ENCODE peak calls at places on chromosomes 6 and 20, in five cellular contexts. One of them, this sample, is unnamed.

GRCh38 chr6:167574431-167575097 is 249.7 kb downstream of the TTLL2 start:
- DNase-seq in NT2/D1: no peak
- DNase-seq in HepG2: no peak
- DNase-seq in fibroblast of lung: no peak
- DNase-seq in upper lobe of left lung: peak; percentile 72
- DNase-seq in this sample: no peak

GRCh38 chr20:45138451-45139300 is 14.4 kb upstream of the WFDC12 start:
- DNase-seq in NT2/D1: peak; percentile 72
- DNase-seq in HepG2: peak; percentile 34
- DNase-seq in fibroblast of lung: no peak
- DNase-seq in upper lobe of left lung: peak; percentile 94
- DNase-seq in this sample: peak; percentile 5

GRCh38 chr6:42787018-42787611 is 5.3 kb downstream of the BICRAL start:
- DNase-seq in NT2/D1: no peak
- DNase-seq in HepG2: no peak
- DNase-seq in fibroblast of lung: no peak
- DNase-seq in upper lobe of left lung: no peak
- DNase-seq in this sample: no peak

GRCh38 chr6:52731719-52732118 is 31.6 kb downstream of the GSTA2 start:
- DNase-seq in NT2/D1: peak; percentile 15
- DNase-seq in HepG2: no peak
- DNase-seq in fibroblast of lung: no peak
- DNase-seq in upper lobe of left lung: no peak
- DNase-seq in this sample: peak; percentile 89

GRCh38 chr20:39874049-39874893 is 814.8 kb downstream of the MAFB start:
- DNase-seq in NT2/D1: peak; percentile 85
- DNase-seq in HepG2: peak; percentile 55
- DNase-seq in fibroblast of lung: peak; percentile 90
- DNase-seq in upper lobe of left lung: no peak
- DNase-seq in this sample: peak; percentile 54

GRCh38 chr20:54267510-54268003 is 59.7 kb downstream of the PFDN4 start:
- DNase-seq in NT2/D1: peak; percentile 40
- DNase-seq in HepG2: peak; percentile 85
- DNase-seq in fibroblast of lung: peak; percentile 22
- DNase-seq in upper lobe of left lung: no peak
- DNase-seq in this sample: no peak

GRCh38 chr6:108353853-108354252 is 59.0 kb downstream of the AFG1L start:
- DNase-seq in NT2/D1: no peak
- DNase-seq in HepG2: no peak
- DNase-seq in fibroblast of lung: no peak
- DNase-seq in upper lobe of left lung: no peak
- DNase-seq in this sample: no peak

GRCh38 chr6:1609662-1610496 is at the start of gene FOXC1:
- DNase-seq in NT2/D1: no peak
- DNase-seq in HepG2: peak; percentile 71
- DNase-seq in fibroblast of lung: peak; percentile 91
- DNase-seq in upper lobe of left lung: peak; percentile 97
- DNase-seq in this sample: peak; percentile 93

GRCh38 chr6:72642435-72642834 is 20.6 kb downstream of the KCNQ5 start:
- DNase-seq in NT2/D1: no peak
- DNase-seq in HepG2: no peak
- DNase-seq in fibroblast of lung: no peak
- DNase-seq in upper lobe of left lung: no peak
- DNase-seq in this sample: no peak

GRCh38 chr6:160391419-160392116 is 43.4 kb downstream of the SLC22A3 start:
- DNase-seq in NT2/D1: no peak
- DNase-seq in HepG2: peak; percentile 73
- DNase-seq in fibroblast of lung: peak; percentile 80
- DNase-seq in upper lobe of left lung: no peak
- DNase-seq in this sample: no peak

GRCh38 chr6:21845018-21845417 is 251.5 kb downstream of the SOX4 start:
- DNase-seq in NT2/D1: no peak
- DNase-seq in HepG2: no peak
- DNase-seq in fibroblast of lung: no peak
- DNase-seq in upper lobe of left lung: no peak
- DNase-seq in this sample: no peak

GRCh38 chr20:33370296-33370695 is 31.0 kb downstream of the CDK5RAP1 start:
- DNase-seq in NT2/D1: no peak
- DNase-seq in HepG2: no peak
- DNase-seq in fibroblast of lung: no peak
- DNase-seq in upper lobe of left lung: no peak
- DNase-seq in this sample: no peak

GRCh38 chr6:170228581-170229310 is 62.1 kb downstream of the DLL1 start:
- DNase-seq in NT2/D1: no peak
- DNase-seq in HepG2: no peak
- DNase-seq in fibroblast of lung: no peak
- DNase-seq in upper lobe of left lung: peak; percentile 60
- DNase-seq in this sample: no peak

GRCh38 chr6:28235912-28236452 is 10.9 kb downstream of the ZSCAN9 start:
- DNase-seq in NT2/D1: no peak
- DNase-seq in HepG2: no peak
- DNase-seq in fibroblast of lung: no peak
- DNase-seq in upper lobe of left lung: no peak
- DNase-seq in this sample: no peak

GRCh38 chr20:7015257-7015656 is 247.8 kb downstream of the BMP2 start:
- DNase-seq in NT2/D1: no peak
- DNase-seq in HepG2: no peak
- DNase-seq in fibroblast of lung: no peak
- DNase-seq in upper lobe of left lung: no peak
- DNase-seq in this sample: no peak

GRCh38 chr6:164098857-164099534 is 684.5 kb downstream of the QKI start:
- DNase-seq in NT2/D1: no peak
- DNase-seq in HepG2: peak; percentile 14
- DNase-seq in fibroblast of lung: peak; percentile 52
- DNase-seq in upper lobe of left lung: no peak
- DNase-seq in this sample: no peak

GRCh38 chr6:118660218-118660569 is 8.8 kb upstream of the CEP85L start:
- DNase-seq in NT2/D1: no peak
- DNase-seq in HepG2: no peak
- DNase-seq in fibroblast of lung: no peak
- DNase-seq in upper lobe of left lung: no peak
- DNase-seq in this sample: peak; percentile 63

GRCh38 chr6:12356983-12357972 is 67.1 kb downstream of the EDN1 start:
- DNase-seq in NT2/D1: no peak
- DNase-seq in HepG2: no peak
- DNase-seq in fibroblast of lung: no peak
- DNase-seq in upper lobe of left lung: no peak
- DNase-seq in this sample: no peak

GRCh38 chr6:157547112-157547511 is 166.1 kb downstream of the ZDHHC14 start:
- DNase-seq in NT2/D1: no peak
- DNase-seq in HepG2: no peak
- DNase-seq in fibroblast of lung: no peak
- DNase-seq in upper lobe of left lung: no peak
- DNase-seq in this sample: no peak

GRCh38 chr20:10178727-10179313 is 39.8 kb upstream of the SNAP25 start:
- DNase-seq in NT2/D1: no peak
- DNase-seq in HepG2: no peak
- DNase-seq in fibroblast of lung: peak; percentile 57
- DNase-seq in upper lobe of left lung: no peak
- DNase-seq in this sample: no peak

GRCh38 chr6:145208474-145208873 is 526.8 kb downstream of the EPM2A start:
- DNase-seq in NT2/D1: no peak
- DNase-seq in HepG2: no peak
- DNase-seq in fibroblast of lung: no peak
- DNase-seq in upper lobe of left lung: no peak
- DNase-seq in this sample: no peak

GRCh38 chr6:88823998-88824397 is 139.4 kb downstream of the RNGTT start:
- DNase-seq in NT2/D1: no peak
- DNase-seq in HepG2: peak; percentile 56
- DNase-seq in fibroblast of lung: peak; percentile 32
- DNase-seq in upper lobe of left lung: no peak
- DNase-seq in this sample: no peak

GRCh38 chr6:108145639-108146038 is 20.2 kb upstream of the NR2E1 start:
- DNase-seq in NT2/D1: no peak
- DNase-seq in HepG2: no peak
- DNase-seq in fibroblast of lung: no peak
- DNase-seq in upper lobe of left lung: no peak
- DNase-seq in this sample: no peak

GRCh38 chr6:137921823-137922222 is 54.8 kb downstream of the TNFAIP3 start:
- DNase-seq in NT2/D1: no peak
- DNase-seq in HepG2: no peak
- DNase-seq in fibroblast of lung: no peak
- DNase-seq in upper lobe of left lung: no peak
- DNase-seq in this sample: no peak

GRCh38 chr20:16551601-16552419 is 21.4 kb downstream of the KIF16B start:
- DNase-seq in NT2/D1: no peak
- DNase-seq in HepG2: no peak
- DNase-seq in fibroblast of lung: no peak
- DNase-seq in upper lobe of left lung: no peak
- DNase-seq in this sample: no peak

GRCh38 chr6:165659945-165660862 is 2.8 kb downstream of the PDE10A start:
- DNase-seq in NT2/D1: no peak
- DNase-seq in HepG2: no peak
- DNase-seq in fibroblast of lung: no peak
- DNase-seq in upper lobe of left lung: peak; percentile 82
- DNase-seq in this sample: no peak

GRCh38 chr20:23132293-23132929 is 46.3 kb upstream of the CD93 start:
- DNase-seq in NT2/D1: no peak
- DNase-seq in HepG2: no peak
- DNase-seq in fibroblast of lung: no peak
- DNase-seq in upper lobe of left lung: no peak
- DNase-seq in this sample: no peak

GRCh38 chr6:127376685-127377084 is 33.3 kb upstream of the ECHDC1 start:
- DNase-seq in NT2/D1: no peak
- DNase-seq in HepG2: no peak
- DNase-seq in fibroblast of lung: peak; percentile 20
- DNase-seq in upper lobe of left lung: no peak
- DNase-seq in this sample: no peak

GRCh38 chr20:35303735-35304431 is 11.7 kb upstream of the FAM83C start:
- DNase-seq in NT2/D1: peak; percentile 94
- DNase-seq in HepG2: peak; percentile 91
- DNase-seq in fibroblast of lung: peak; percentile 92
- DNase-seq in upper lobe of left lung: peak; percentile 81
- DNase-seq in this sample: peak; percentile 74

GRCh38 chr20:35304956-35305355 is 12.7 kb upstream of the FAM83C start:
- DNase-seq in NT2/D1: no peak
- DNase-seq in HepG2: no peak
- DNase-seq in fibroblast of lung: no peak
- DNase-seq in upper lobe of left lung: no peak
- DNase-seq in this sample: no peak

GRCh38 chr20:35302421-35303335 is 10.5 kb upstream of the FAM83C start:
- DNase-seq in NT2/D1: no peak
- DNase-seq in HepG2: no peak
- DNase-seq in fibroblast of lung: peak; percentile 67
- DNase-seq in upper lobe of left lung: no peak
- DNase-seq in this sample: no peak

GRCh38 chr20:35301426-35301825 is 9.2 kb upstream of the FAM83C start:
- DNase-seq in NT2/D1: no peak
- DNase-seq in HepG2: no peak
- DNase-seq in fibroblast of lung: no peak
- DNase-seq in upper lobe of left lung: no peak
- DNase-seq in this sample: no peak

DNA sequence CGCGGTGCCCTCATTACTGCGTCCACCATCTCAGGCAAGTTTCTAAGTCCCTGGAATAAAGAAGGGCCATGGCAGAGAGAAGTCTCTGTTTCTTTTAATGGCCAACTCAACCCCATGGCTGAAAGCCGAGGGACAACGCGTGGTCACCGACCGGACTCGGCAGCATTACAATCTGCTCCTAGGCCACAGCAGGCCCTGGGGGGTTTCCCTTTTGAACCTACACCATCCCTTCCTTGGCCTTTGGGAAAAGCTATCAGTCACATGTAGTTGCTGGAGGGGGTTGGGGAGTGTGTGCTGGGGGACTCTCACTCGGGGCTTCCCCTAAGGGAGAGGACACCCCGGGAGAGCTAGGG is 11.1 kb upstream of the FAM83C start:
- DNase-seq in NT2/D1: no peak
- DNase-seq in HepG2: no peak
- DNase-seq in fibroblast of lung: no peak
- DNase-seq in upper lobe of left lung: no peak
- DNase-seq in this sample: no peak
- H3K4me1 ChIP-seq in NT2/D1: peaks cover 11% of the 10 kb centered on the region
- H3K4me1 ChIP-seq in HepG2: peaks cover 49% of the 10 kb centered on the region
- H3K4me1 ChIP-seq in fibroblast of lung: peaks cover 49% of the 10 kb centered on the region
- H3K4me1 ChIP-seq in upper lobe of left lung: peaks cover 18% of the 10 kb centered on the region
- H3K4me1 ChIP-seq in this sample: no peaks in the 10 kb centered on the region

DNA sequence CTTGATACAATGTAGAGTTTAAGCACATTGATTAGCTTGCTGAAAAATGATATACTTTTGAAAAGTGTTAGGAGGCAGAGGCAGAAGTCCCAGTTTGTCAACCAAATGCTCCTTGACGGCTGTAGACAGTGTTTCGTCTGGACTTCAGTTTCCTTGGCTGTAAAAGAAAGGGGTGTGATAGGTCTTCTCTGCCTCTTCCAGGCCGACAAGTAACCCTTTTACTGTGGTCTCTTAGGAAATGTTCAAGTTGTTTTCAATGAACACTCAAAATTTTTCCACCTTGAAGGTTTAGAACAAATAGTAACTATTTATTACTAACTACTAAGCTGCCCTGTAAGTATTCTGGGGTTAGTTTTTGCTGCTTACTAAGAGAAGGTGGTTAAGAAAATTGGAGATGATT is 122.4 kb downstream of the IRF4 start:
- DNase-seq in NT2/D1: no peak
- DNase-seq in HepG2: no peak
- DNase-seq in fibroblast of lung: no peak
- DNase-seq in upper lobe of left lung: no peak
- DNase-seq in this sample: no peak
- H3K4me3 ChIP-seq in NT2/D1: no peak overlapping the region
- H3K4me3 ChIP-seq in HepG2: no peak overlapping the region
- H3K4me3 ChIP-seq in fibroblast of lung: no peak overlapping the region
- H3K4me3 ChIP-seq in upper lobe of left lung: no peak overlapping the region
- H3K4me3 ChIP-seq in this sample: no peak overlapping the region

GRCh38 chr20:35021831-35022230 is 66.2 kb downstream of the MYH7B start:
- DNase-seq in NT2/D1: no peak
- DNase-seq in HepG2: no peak
- DNase-seq in fibroblast of lung: no peak
- DNase-seq in upper lobe of left lung: no peak
- DNase-seq in this sample: no peak
- H3K36me3 ChIP-seq in NT2/D1: peaks cover 81% of the 10 kb centered on the region
- H3K36me3 ChIP-seq in HepG2: peaks cover 50% of the 10 kb centered on the region
- H3K36me3 ChIP-seq in fibroblast of lung: peaks cover 16% of the 10 kb centered on the region
- H3K36me3 ChIP-seq in upper lobe of left lung: peaks cover 9% of the 10 kb centered on the region
- H3K36me3 ChIP-seq in this sample: peaks cover 16% of the 10 kb centered on the region

DNA sequence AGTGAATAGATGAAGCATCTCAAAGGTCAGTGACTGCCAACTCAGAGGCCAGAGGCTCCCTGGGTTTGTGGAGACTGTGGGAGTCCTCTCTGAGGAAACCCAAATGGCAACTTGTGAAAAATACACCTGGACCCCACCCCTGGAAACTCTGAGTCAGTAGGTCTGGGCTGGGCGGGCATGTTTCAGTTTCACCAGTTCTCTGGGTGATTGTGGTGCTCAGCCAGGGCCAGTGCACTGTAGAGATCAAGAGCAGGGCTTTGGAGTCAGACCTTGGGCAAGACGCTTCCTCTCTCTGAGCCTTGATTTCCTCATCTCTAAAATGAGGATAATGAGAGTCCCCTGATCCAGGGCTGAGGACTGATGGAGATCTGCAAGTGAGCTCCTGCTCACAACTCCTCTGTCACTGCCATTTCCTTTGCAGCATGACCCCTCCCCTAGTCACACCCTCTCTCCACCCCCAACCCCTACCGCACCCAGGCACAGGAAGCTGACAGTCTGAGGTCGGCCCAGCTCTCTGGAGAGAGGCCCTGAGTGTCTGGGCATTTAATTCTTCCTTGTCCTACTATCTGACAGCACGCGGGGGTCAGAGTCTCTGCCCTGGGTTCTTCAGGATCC is 5.1 kb downstream of the DEF6 start:
- DNase-seq in NT2/D1: peak; percentile 20
- DNase-seq in HepG2: no peak
- DNase-seq in fibroblast of lung: peak; percentile 12
- DNase-seq in upper lobe of left lung: no peak
- DNase-seq in this sample: no peak
- H3K4me1 ChIP-seq in NT2/D1: peaks cover 6% of the 10 kb centered on the region
- H3K4me1 ChIP-seq in HepG2: peaks cover 26% of the 10 kb centered on the region
- H3K4me1 ChIP-seq in fibroblast of lung: no peaks in the 10 kb centered on the region
- H3K4me1 ChIP-seq in upper lobe of left lung: peaks cover 41% of the 10 kb centered on the region
- H3K4me1 ChIP-seq in this sample: no peaks in the 10 kb centered on the region